ENCODE peak calls at places on chromosomes 16 and 17, in eight cellular contexts. M, H, Q, N, E, T, P and S are unnamed samples.

GRCh38 chr17:31877911-31878702 is 19.1 kb upstream of the COPRS start:
- DNase-seq in M (no peak), H (no peak), Q (peak), N (peak), E (no peak), T (no peak), P (no peak), S (no peak)

GRCh38 chr17:74089869-74090464 is 113.5 kb upstream of the RPL38 start:
- DNase-seq in M (peak), H (peak), Q (no peak), N (peak), E (no peak), T (no peak), P (no peak), S (peak)

GRCh38 chr17:73192219-73192893 is 499 bp upstream of the COG1 start:
- DNase-seq in M (peak), H (peak), Q (peak), N (peak), E (peak), T (peak), P (peak), S (peak)

GRCh38 chr16:81040837-81041236 is 5.2 kb downstream of the ATMIN start:
- DNase-seq in M (no peak), H (no peak), Q (no peak), N (no peak), E (no peak), T (no peak), P (no peak), S (no peak)

GRCh38 chr17:40364121-40364861 is at the start of gene GJD3:
- DNase-seq in M (no peak), H (no peak), Q (no peak), N (peak), E (peak), T (no peak), P (peak), S (no peak)

GRCh38 chr17:57823469-57824401 is 26.1 kb downstream of the MRPS23 start:
- DNase-seq in M (no peak), H (no peak), Q (peak), N (peak), E (no peak), T (no peak), P (no peak), S (no peak)

GRCh38 chr16:86037999-86038922 is 139.3 kb downstream of the IRF8 start:
- DNase-seq in M (no peak), H (no peak), Q (no peak), N (no peak), E (no peak), T (no peak), P (peak), S (peak)

GRCh38 chr17:72539981-72540897 is 419.4 kb downstream of the SOX9 start:
- DNase-seq in M (peak), H (peak), Q (peak), N (peak), E (peak), T (no peak), P (peak), S (peak)

GRCh38 chr17:20085283-20085875 is 76.2 kb downstream of the SPECC1 start:
- DNase-seq in M (no peak), H (no peak), Q (no peak), N (no peak), E (no peak), T (no peak), P (no peak), S (no peak)

GRCh38 chr17:70239391-70239826 is 70.1 kb downstream of the KCNJ2 start:
- DNase-seq in M (no peak), H (no peak), Q (no peak), N (no peak), E (no peak), T (no peak), P (no peak), S (no peak)

GRCh38 chr17:65041518-65041917 is 15.0 kb downstream of the GNA13 start:
- DNase-seq in M (no peak), H (no peak), Q (no peak), N (no peak), E (no peak), T (no peak), P (no peak), S (no peak)

GRCh38 chr16:72282338-72282737 is 110.4 kb upstream of the PMFBP1 start:
- DNase-seq in M (no peak), H (no peak), Q (no peak), N (no peak), E (no peak), T (no peak), P (no peak), S (no peak)

GRCh38 chr16:4679854-4680636 is 13.3 kb upstream of the NUDT16L1 start:
- DNase-seq in M (no peak), H (peak), Q (peak), N (peak), E (peak), T (peak), P (peak), S (peak)

GRCh38 chr17:45987706-45988105 is 11.3 kb upstream of the STH start:
- DNase-seq in M (no peak), H (no peak), Q (no peak), N (no peak), E (peak), T (no peak), P (no peak), S (no peak)

GRCh38 chr16:14298374-14299122 is 227.4 kb downstream of the MRTFB start:
- DNase-seq in M (no peak), H (no peak), Q (no peak), N (no peak), E (peak), T (no peak), P (no peak), S (no peak)

GRCh38 chr17:8013731-8014557 is 11.5 kb downstream of the GUCY2D start:
- DNase-seq in M (no peak), H (no peak), Q (no peak), N (no peak), E (no peak), T (no peak), P (no peak), S (no peak)

GRCh38 chr16:76294691-76295214 is 17.6 kb downstream of the CNTNAP4 start:
- DNase-seq in M (no peak), H (no peak), Q (no peak), N (no peak), E (no peak), T (no peak), P (no peak), S (no peak)

GRCh38 chr16:46914556-46915201 is 30.5 kb downstream of the GPT2 start:
- DNase-seq in M (no peak), H (no peak), Q (no peak), N (no peak), E (no peak), T (no peak), P (no peak), S (no peak)

GRCh38 chr16:75456971-75457370 is 7.5 kb downstream of the TMEM170A start:
- DNase-seq in M (no peak), H (peak), Q (no peak), N (no peak), E (no peak), T (no peak), P (no peak), S (no peak)

GRCh38 chr17:61574542-61575351 is 16.3 kb downstream of the NACA2 start:
- DNase-seq in M (peak), H (no peak), Q (peak), N (peak), E (no peak), T (no peak), P (no peak), S (no peak)

GRCh38 chr16:81723098-81723723 is 55.9 kb upstream of the PLCG2 start:
- DNase-seq in M (peak), H (peak), Q (peak), N (peak), E (no peak), T (no peak), P (no peak), S (no peak)

GRCh38 chr17:52759864-52760263 is 601.4 kb upstream of the CA10 start:
- DNase-seq in M (no peak), H (no peak), Q (no peak), N (no peak), E (no peak), T (no peak), P (no peak), S (peak)

GRCh38 chr16:27239026-27239425 is 29.5 kb downstream of the NSMCE1 start:
- DNase-seq in M (no peak), H (no peak), Q (no peak), N (no peak), E (no peak), T (no peak), P (peak), S (no peak)

GRCh38 chr16:81190667-81191066 is 47.8 kb upstream of the BCO1 start:
- DNase-seq in M (peak), H (no peak), Q (peak), N (peak), E (no peak), T (peak), P (no peak), S (no peak)

GRCh38 chr16:80622007-80622406 is 81.2 kb downstream of the DYNLRB2 start:
- DNase-seq in M (no peak), H (no peak), Q (no peak), N (no peak), E (no peak), T (no peak), P (no peak), S (no peak)

GRCh38 chr16:5668553-5668952 is 571.0 kb upstream of the EEF2KMT start:
- DNase-seq in M (no peak), H (no peak), Q (no peak), N (no peak), E (no peak), T (no peak), P (no peak), S (no peak)

GRCh38 chr16:63890072-63890471 is 1231.8 kb downstream of the CDH11 start:
- DNase-seq in M (no peak), H (peak), Q (peak), N (peak), E (no peak), T (no peak), P (no peak), S (no peak)

GRCh38 chr17:46773676-46774075 is 44.8 kb downstream of the WNT3 start:
- DNase-seq in M (no peak), H (no peak), Q (no peak), N (no peak), E (peak), T (no peak), P (peak), S (no peak)

GRCh38 chr16:17301184-17301583 is 169.6 kb downstream of the XYLT1 start:
- DNase-seq in M (no peak), H (no peak), Q (no peak), N (no peak), E (no peak), T (no peak), P (no peak), S (no peak)

GRCh38 chr17:64388961-64389565 is 1.6 kb downstream of the PECAM1 start:
- DNase-seq in M (no peak), H (no peak), Q (no peak), N (no peak), E (no peak), T (no peak), P (no peak), S (no peak)

GRCh38 chr16:83705856-83706255 is 101.9 kb upstream of the HSBP1 start:
- DNase-seq in M (no peak), H (no peak), Q (no peak), N (no peak), E (no peak), T (no peak), P (no peak), S (no peak)

GRCh38 chr17:28896884-28897768 is at the start of gene FLOT2:
- DNase-seq in M (peak), H (peak), Q (peak), N (peak), E (peak), T (no peak), P (peak), S (peak)

GRCh38 chr16:28067604-28068382 is 4.3 kb upstream of the GSG1L start:
- DNase-seq in M (no peak), H (no peak), Q (peak), N (peak), E (no peak), T (no peak), P (no peak), S (no peak)

GRCh38 chr17:44988256-44988942 is 20.3 kb upstream of the C1QL1 start:
- DNase-seq in M (no peak), H (no peak), Q (no peak), N (no peak), E (no peak), T (no peak), P (no peak), S (no peak)

GRCh38 chr16:695355-696089 is 5.3 kb upstream of the WDR24 start:
- DNase-seq in M (no peak), H (peak), Q (no peak), N (no peak), E (no peak), T (no peak), P (peak), S (peak)

GRCh38 chr16:53071748-53072301 is 17.0 kb downstream of the CHD9 start:
- DNase-seq in M (no peak), H (peak), Q (no peak), N (peak), E (no peak), T (no peak), P (no peak), S (peak)

GRCh38 chr17:69154267-69154666 is 12.6 kb upstream of the ABCA6 start:
- DNase-seq in M (no peak), H (no peak), Q (no peak), N (no peak), E (no peak), T (no peak), P (no peak), S (no peak)

GRCh38 chr17:69147460-69147859 is 5.8 kb upstream of the ABCA6 start:
- DNase-seq in M (no peak), H (no peak), Q (no peak), N (no peak), E (no peak), T (no peak), P (no peak), S (no peak)

GRCh38 chr17:69144621-69145255 is 3.0 kb upstream of the ABCA6 start:
- DNase-seq in M (no peak), H (no peak), Q (no peak), N (no peak), E (no peak), T (no peak), P (no peak), S (no peak)

GRCh38 chr17:69150333-69150732 is 8.6 kb upstream of the ABCA6 start:
- DNase-seq in M (no peak), H (no peak), Q (no peak), N (peak), E (no peak), T (no peak), P (no peak), S (no peak)
- H3K27ac ChIP-seq in M (no peak), H (no peak), Q (no peak), N (no peak), E (no peak), T (no peak), P (no peak), S (no peak)

GRCh38 chr16:3591991-3592390 is 14.8 kb upstream of the NLRC3 start:
- DNase-seq in M (no peak), H (no peak), Q (no peak), N (no peak), E (no peak), T (no peak), P (no peak), S (no peak)
- H3K27ac ChIP-seq in M (no peak), H (no peak), Q (no peak), N (no peak), E (no peak), T (no peak), P (no peak), S (no peak)

GRCh38 chr17:1492249-1493206 is at the start of gene MYO1C:
- DNase-seq in M (no peak), H (no peak), Q (no peak), N (no peak), E (peak), T (no peak), P (peak), S (no peak)

GRCh38 chr17:1494203-1494602 is 1.7 kb upstream of the MYO1C start:
- DNase-seq in M (no peak), H (no peak), Q (no peak), N (no peak), E (no peak), T (no peak), P (peak), S (no peak)

GRCh38 chr17:1491406-1492248 is 859 bp downstream of the MYO1C start:
- DNase-seq in M (peak), H (peak), Q (no peak), N (peak), E (peak), T (no peak), P (peak), S (peak)

GRCh38 chr17:1494736-1495253 is 2.3 kb upstream of the MYO1C start:
- DNase-seq in M (no peak), H (no peak), Q (no peak), N (no peak), E (no peak), T (no peak), P (peak), S (no peak)

GRCh38 chr17:1493291-1493980 is 950 bp upstream of the MYO1C start:
- DNase-seq in M (no peak), H (peak), Q (no peak), N (no peak), E (no peak), T (no peak), P (peak), S (peak)
- H3K27ac ChIP-seq in M (no peak), H (peak), Q (no peak), N (no peak), E (peak), T (no peak), P (peak), S (peak)

DNA sequence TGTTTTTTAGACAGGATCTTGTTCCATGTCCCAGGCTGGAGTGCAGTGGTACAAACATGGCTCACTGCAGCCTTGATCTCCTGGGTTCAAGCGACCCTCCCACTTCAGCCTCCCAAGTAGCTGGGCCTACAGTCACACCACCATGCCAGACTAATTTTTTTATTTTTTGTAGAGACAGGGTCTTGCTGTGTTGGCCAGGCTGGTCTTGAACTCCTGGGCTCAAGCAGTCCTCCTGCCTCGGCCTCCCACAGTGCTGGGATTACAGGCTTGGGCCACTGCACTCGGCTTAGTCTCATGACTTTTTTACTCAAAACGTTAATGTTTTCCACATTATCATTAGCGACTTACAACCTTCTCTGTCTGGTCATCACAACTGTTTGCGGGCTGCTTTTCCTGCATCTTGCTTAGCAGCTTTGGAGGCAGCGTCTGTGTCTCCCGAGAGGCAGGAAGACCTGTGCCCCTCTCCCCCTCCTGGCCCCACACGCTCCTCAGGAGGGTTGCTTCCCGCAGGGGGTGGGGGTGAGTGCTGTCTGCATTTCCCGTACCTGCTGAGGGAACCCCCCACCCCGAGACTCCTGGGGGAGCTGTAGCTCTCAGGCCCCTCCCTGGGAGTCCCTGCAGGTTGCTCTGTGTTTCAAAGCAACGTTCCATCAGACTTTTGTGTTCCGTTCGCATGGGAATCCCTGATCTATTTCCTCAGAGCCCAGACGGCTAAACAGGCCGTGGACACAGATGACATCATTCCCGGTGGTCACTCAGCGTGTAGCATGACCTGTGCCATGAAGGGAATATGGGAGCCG is 52.6 kb downstream of the PGS1 start:
- DNase-seq in M (no peak), H (no peak), Q (no peak), N (no peak), E (no peak), T (no peak), P (no peak), S (no peak)
- H3K27ac ChIP-seq in M (no peak), H (no peak), Q (no peak), N (no peak), E (no peak), T (no peak), P (no peak), S (no peak)

GRCh38 chr17:2996938-2997670 is 66.3 kb downstream of the OR1D5 start:
- DNase-seq in M (no peak), H (no peak), Q (no peak), N (no peak), E (no peak), T (no peak), P (no peak), S (no peak)
- H3K27ac ChIP-seq in M (peak), H (no peak), Q (no peak), N (no peak), E (no peak), T (peak), P (peak), S (no peak)

DNA sequence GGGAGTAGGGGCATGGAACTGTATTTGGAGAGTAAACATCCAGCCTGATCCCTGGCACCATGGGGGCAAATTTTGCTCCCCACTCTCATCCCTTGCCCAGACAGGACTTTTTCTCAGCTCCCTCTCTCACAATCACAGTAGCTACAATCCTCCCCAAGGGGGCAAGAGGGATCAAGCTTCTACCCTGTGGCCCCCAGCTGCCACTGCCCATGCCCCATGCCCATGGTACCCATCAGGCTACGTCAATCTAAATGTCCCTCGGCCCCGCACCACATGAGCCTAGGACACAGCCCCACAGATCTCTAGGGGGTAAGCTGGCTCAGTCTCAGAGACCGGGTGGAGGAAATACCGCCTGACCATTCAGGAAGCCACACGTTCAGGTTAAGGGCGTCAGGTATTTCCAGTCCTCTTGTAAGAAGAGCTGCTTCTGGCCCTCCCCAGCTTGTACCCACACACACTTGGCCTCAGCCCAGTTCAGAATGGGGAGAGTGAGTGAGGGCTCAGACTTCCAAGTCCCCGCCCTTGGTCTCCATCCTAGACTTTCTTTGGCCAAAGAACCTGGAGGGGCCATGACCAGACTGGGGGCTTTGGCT is 1.8 kb downstream of the CACNB1 start:
- DNase-seq in M (no peak), H (no peak), Q (no peak), N (no peak), E (no peak), T (no peak), P (no peak), S (peak)
- H3K27ac ChIP-seq in M (peak), H (no peak), Q (no peak), N (no peak), E (peak), T (no peak), P (peak), S (peak)

DNA sequence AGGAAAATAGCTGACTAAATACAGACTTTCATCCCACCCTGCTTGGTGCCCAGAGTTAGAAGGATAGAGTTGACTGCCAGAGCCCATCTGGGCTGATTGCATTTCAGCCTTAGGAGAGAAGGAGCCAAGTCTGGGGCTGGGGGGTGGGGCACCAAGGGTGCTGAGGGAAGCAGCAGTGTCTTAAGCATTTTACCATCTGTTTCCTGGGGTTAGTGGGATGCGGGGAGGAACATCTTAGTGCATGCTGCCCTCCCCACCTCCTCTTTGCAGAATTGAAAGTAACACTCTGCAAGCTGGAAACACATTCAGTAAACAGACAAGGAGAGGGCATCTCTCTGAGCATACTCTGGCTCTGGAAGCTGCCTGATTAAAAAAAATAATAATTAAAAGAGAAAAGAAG is 1.5 kb upstream of the ARL5C start:
- DNase-seq in M (no peak), H (no peak), Q (no peak), N (peak), E (no peak), T (no peak), P (no peak), S (no peak)
- H3K27ac ChIP-seq in M (no peak), H (no peak), Q (no peak), N (no peak), E (no peak), T (no peak), P (no peak), S (no peak)

DNA sequence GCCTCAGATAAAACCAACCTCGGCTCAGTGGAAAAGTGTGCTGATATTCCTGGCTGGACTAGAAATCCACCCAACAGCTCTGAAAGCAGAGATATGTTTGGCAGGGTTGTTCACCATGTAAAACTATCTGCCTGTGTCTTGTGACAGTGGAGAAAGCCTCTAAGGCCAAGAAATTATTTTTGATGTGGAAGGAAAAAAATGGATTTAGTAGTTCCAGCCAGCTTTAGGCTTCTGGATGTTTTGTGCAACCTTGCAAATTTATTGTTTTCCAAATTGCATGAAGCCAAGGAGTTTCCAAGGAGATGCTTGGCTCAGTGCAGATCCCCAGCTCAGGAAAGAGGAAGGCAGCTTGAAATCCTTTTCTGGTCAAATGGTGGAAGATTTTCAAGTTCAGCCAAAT is 31.6 kb downstream of the TEKT5 start:
- DNase-seq in M (no peak), H (no peak), Q (no peak), N (no peak), E (no peak), T (no peak), P (no peak), S (no peak)
- H3K27ac ChIP-seq in M (no peak), H (no peak), Q (no peak), N (no peak), E (no peak), T (no peak), P (no peak), S (no peak)